ENCODE peak calls at places on chromosomes 16 and 17, in five cellular contexts. G is hippocampal formation, H is DMS 273 treated with DMSO at 0.1 percent for 48 hours, Z is NCI-H510A treated with DMSO at 0.1 percent for 48 hours, O is NCI-H1417. X is an unnamed sample.
A peak's percentile ranks its signal among the peaks of the same experiment; 100 is the strongest.

GRCh38 chr17:82939213-82940030 is 99.6 kb upstream of the ZNF750 start:
- DNase-seq in G (no peak), O (no peak), Z (no peak), H (no peak), X (peak; percentile 39)

GRCh38 chr16:85610059-85610445 is 3.1 kb upstream of the GSE1 start:
- DNase-seq in Z (no peak), G (no peak), O (peak; percentile 72), H (no peak), X (peak; percentile 40)

GRCh38 chr17:69733171-69734014 is 318.9 kb downstream of the MAP2K6 start:
- DNase-seq in H (peak; percentile 42), Z (peak; percentile 1), O (no peak), G (no peak), X (no peak)

GRCh38 chr17:6461792-6462524 is 17.7 kb downstream of the PIMREG start:
- DNase-seq in G (no peak), H (no peak), O (no peak), Z (no peak), X (no peak)

GRCh38 chr17:80223142-80223815 is 3.1 kb downstream of the SLC26A11 start:
- DNase-seq in H (no peak), G (no peak), Z (no peak), O (no peak), X (no peak)

GRCh38 chr16:56513972-56514371 is 5.9 kb downstream of the BBS2 start:
- DNase-seq in G (peak; percentile 48), H (peak; percentile 85), Z (peak; percentile 65), O (peak; percentile 1), X (peak; percentile 14)

GRCh38 chr16:73735018-73735417 is 561.6 kb upstream of the PSMD7 start:
- DNase-seq in Z (no peak), G (no peak), O (no peak), H (no peak), X (no peak)

GRCh38 chr17:61259360-61259759 is 140.3 kb upstream of the TBX2 start:
- DNase-seq in O (no peak), H (no peak), Z (no peak), G (no peak), X (no peak)

GRCh38 chr17:77604301-77605031 is 354.0 kb upstream of the TNRC6C start:
- DNase-seq in Z (no peak), O (no peak), G (no peak), H (no peak), X (no peak)

GRCh38 chr16:10895053-10895946 is 18.3 kb downstream of the CIITA start:
- DNase-seq in Z (no peak), G (no peak), H (no peak), O (no peak), X (no peak)

GRCh38 chr16:89378947-89379771 is 111.2 kb downstream of the ANKRD11 start:
- DNase-seq in H (no peak), G (no peak), Z (peak; percentile 43), O (no peak), X (no peak)

GRCh38 chr16:69522732-69523404 is 42.9 kb upstream of the NFAT5 start:
- DNase-seq in Z (no peak), O (no peak), G (no peak), H (no peak), X (no peak)

GRCh38 chr16:30761427-30761927 is 385 bp downstream of the CFAP119 start:
- DNase-seq in O (peak; percentile 62), G (no peak), Z (peak; percentile 53), H (peak; percentile 48), X (no peak)

GRCh38 chr17:49204521-49204920 is 5.9 kb downstream of the GNGT2 start:
- DNase-seq in G (no peak), O (no peak), Z (no peak), H (no peak), X (no peak)

GRCh38 chr17:39486242-39486641 is 25.0 kb downstream of the CDK12 start:
- DNase-seq in Z (no peak), H (no peak), O (no peak), G (no peak), X (no peak)

GRCh38 chr16:14307623-14308356 is 236.7 kb downstream of the MRTFB start:
- DNase-seq in Z (no peak), O (no peak), H (no peak), G (no peak), X (no peak)

GRCh38 chr16:67883146-67883871 is 1.4 kb upstream of the NRN1L start:
- DNase-seq in G (no peak), O (no peak), Z (no peak), H (no peak), X (no peak)

GRCh38 chr16:12850186-12850585 is 46.5 kb upstream of the CPPED1 start:
- DNase-seq in O (no peak), H (no peak), G (no peak), Z (no peak), X (no peak)

GRCh38 chr17:41915566-41915965 is 3.2 kb downstream of the ACLY start:
- DNase-seq in G (no peak), Z (no peak), H (no peak), O (no peak), X (no peak)

GRCh38 chr17:17712268-17712924 is 31.1 kb downstream of the RAI1 start:
- DNase-seq in Z (no peak), O (no peak), G (no peak), H (no peak), X (no peak)

GRCh38 chr17:2393184-2393953 is 7.5 kb downstream of the MNT start:
- DNase-seq in Z (peak; percentile 61), O (peak; percentile 81), H (no peak), G (peak; percentile 84), X (peak; percentile 53)

GRCh38 chr16:88067530-88068411 is 116.5 kb downstream of the BANP start:
- DNase-seq in G (no peak), H (no peak), Z (no peak), O (no peak), X (no peak)

GRCh38 chr16:86508947-86509758 is 1.2 kb upstream of the FOXF1 start:
- DNase-seq in O (peak; percentile 68), G (no peak), Z (no peak), H (no peak), X (no peak)

GRCh38 chr17:35127751-35128514 is 6.5 kb downstream of the FNDC8 start:
- DNase-seq in G (no peak), O (no peak), Z (no peak), H (no peak), X (no peak)

GRCh38 chr17:17500999-17501605 is 4.9 kb upstream of the RASD1 start:
- DNase-seq in H (no peak), Z (no peak), O (no peak), G (no peak), X (no peak)

GRCh38 chr16:83473926-83474660 is 333.7 kb upstream of the HSBP1 start:
- DNase-seq in O (no peak), H (no peak), G (no peak), Z (no peak), X (no peak)

GRCh38 chr16:84720180-84720579 is 20.4 kb downstream of the USP10 start:
- DNase-seq in H (no peak), G (no peak), O (no peak), Z (no peak), X (no peak)

GRCh38 chr17:11986939-11987329 is 10.3 kb downstream of the ZNF18 start:
- DNase-seq in G (no peak), O (peak; percentile 0), H (no peak), Z (peak; percentile 35), X (no peak)

GRCh38 chr16:47886631-47887415 is 269.0 kb downstream of the ABCC12 start:
- DNase-seq in Z (peak; percentile 6), O (peak; percentile 49), G (no peak), H (no peak), X (no peak)

X was measured in NCI-H2029.